ENCODE peak calls at places on chromosomes 1 and 21, in five cellular contexts. One of them, this sample, is unnamed.

GRCh38 chr1:29655945-29656866 is 419.9 kb downstream of the PTPRU start:
- DNase-seq in GM12878: no peak
- DNase-seq in K562: peak; percentile 15
- DNase-seq in H1: peak; percentile 69
- DNase-seq in HCT116: no peak
- DNase-seq in this sample: no peak

GRCh38 chr1:110750446-110751029 is 75.8 kb upstream of the KCNA3 start:
- DNase-seq in GM12878: no peak
- DNase-seq in K562: no peak
- DNase-seq in H1: no peak
- DNase-seq in HCT116: no peak
- DNase-seq in this sample: no peak

GRCh38 chr1:157101196-157101595 is 1.6 kb upstream of the ETV3L start:
- DNase-seq in GM12878: no peak
- DNase-seq in K562: no peak
- DNase-seq in H1: no peak
- DNase-seq in HCT116: no peak
- DNase-seq in this sample: no peak

GRCh38 chr1:154589780-154590179 is 18.2 kb downstream of the ADAR start:
- DNase-seq in GM12878: no peak
- DNase-seq in K562: no peak
- DNase-seq in H1: no peak
- DNase-seq in HCT116: no peak
- DNase-seq in this sample: no peak

GRCh38 chr1:240701412-240701811 is 89.5 kb upstream of the GREM2 start:
- DNase-seq in GM12878: no peak
- DNase-seq in K562: no peak
- DNase-seq in H1: no peak
- DNase-seq in HCT116: no peak
- DNase-seq in this sample: no peak

GRCh38 chr1:200038987-200039848 is 11.7 kb downstream of the NR5A2 start:
- DNase-seq in GM12878: no peak
- DNase-seq in K562: no peak
- DNase-seq in H1: peak; percentile 89
- DNase-seq in HCT116: peak; percentile 10
- DNase-seq in this sample: no peak

GRCh38 chr21:21612446-21612845 is 614.2 kb downstream of the NCAM2 start:
- DNase-seq in GM12878: no peak
- DNase-seq in K562: no peak
- DNase-seq in H1: no peak
- DNase-seq in HCT116: no peak
- DNase-seq in this sample: no peak

GRCh38 chr1:173208146-173208545 is 1.0 kb upstream of the TNFSF4 start:
- DNase-seq in GM12878: no peak
- DNase-seq in K562: no peak
- DNase-seq in H1: no peak
- DNase-seq in HCT116: no peak
- DNase-seq in this sample: no peak

GRCh38 chr1:203968728-203969127 is 104.2 kb upstream of the SOX13 start:
- DNase-seq in GM12878: no peak
- DNase-seq in K562: no peak
- DNase-seq in H1: no peak
- DNase-seq in HCT116: no peak
- DNase-seq in this sample: no peak

GRCh38 chr1:9422921-9423505 is 116.3 kb upstream of the SLC25A33 start:
- DNase-seq in GM12878: no peak
- DNase-seq in K562: no peak
- DNase-seq in H1: no peak
- DNase-seq in HCT116: no peak
- DNase-seq in this sample: no peak

GRCh38 chr1:35777109-35777508 is 7.3 kb upstream of the CLSPN start:
- DNase-seq in GM12878: no peak
- DNase-seq in K562: no peak
- DNase-seq in H1: no peak
- DNase-seq in HCT116: no peak
- DNase-seq in this sample: no peak

GRCh38 chr1:201491896-201492511 is 14.9 kb downstream of the CSRP1 start:
- DNase-seq in GM12878: no peak
- DNase-seq in K562: no peak
- DNase-seq in H1: no peak
- DNase-seq in HCT116: no peak
- DNase-seq in this sample: no peak

GRCh38 chr1:152932170-152932811 is 14.7 kb upstream of the SPRR5 start:
- DNase-seq in GM12878: no peak
- DNase-seq in K562: no peak
- DNase-seq in H1: no peak
- DNase-seq in HCT116: no peak
- DNase-seq in this sample: no peak

GRCh38 chr1:18869847-18870246 is 10.4 kb upstream of the TAS1R2 start:
- DNase-seq in GM12878: no peak
- DNase-seq in K562: no peak
- DNase-seq in H1: no peak
- DNase-seq in HCT116: no peak
- DNase-seq in this sample: no peak

GRCh38 chr21:29221259-29221744 is 77.4 kb upstream of the BACH1 start:
- DNase-seq in GM12878: no peak
- DNase-seq in K562: peak; percentile 33
- DNase-seq in H1: no peak
- DNase-seq in HCT116: no peak
- DNase-seq in this sample: no peak

GRCh38 chr1:157156058-157156541 is 17.9 kb upstream of the ETV3 start:
- DNase-seq in GM12878: no peak
- DNase-seq in K562: peak; percentile 88
- DNase-seq in H1: peak; percentile 98
- DNase-seq in HCT116: peak; percentile 48
- DNase-seq in this sample: no peak

GRCh38 chr1:210236840-210237409 is 4.3 kb downstream of the SERTAD4 start:
- DNase-seq in GM12878: no peak
- DNase-seq in K562: no peak
- DNase-seq in H1: no peak
- DNase-seq in HCT116: no peak
- DNase-seq in this sample: no peak

GRCh38 chr1:169630006-169630405 is at the start of gene SELP:
- DNase-seq in GM12878: no peak
- DNase-seq in K562: no peak
- DNase-seq in H1: no peak
- DNase-seq in HCT116: no peak
- DNase-seq in this sample: no peak

GRCh38 chr1:31855038-31855845 is 39.4 kb upstream of the SPOCD1 start:
- DNase-seq in GM12878: no peak
- DNase-seq in K562: peak; percentile 26
- DNase-seq in H1: no peak
- DNase-seq in HCT116: no peak
- DNase-seq in this sample: no peak

GRCh38 chr1:116808476-116809180 is 54.4 kb downstream of the CD2 start:
- DNase-seq in GM12878: no peak
- DNase-seq in K562: no peak
- DNase-seq in H1: no peak
- DNase-seq in HCT116: no peak
- DNase-seq in this sample: no peak

GRCh38 chr1:234528073-234528865 is 49.3 kb upstream of the TARBP1 start:
- DNase-seq in GM12878: no peak
- DNase-seq in K562: peak; percentile 78
- DNase-seq in H1: no peak
- DNase-seq in HCT116: no peak
- DNase-seq in this sample: no peak

GRCh38 chr21:30769724-30770431 is 14.7 kb upstream of the KRTAP21-1 start:
- DNase-seq in GM12878: no peak
- DNase-seq in K562: no peak
- DNase-seq in H1: no peak
- DNase-seq in HCT116: no peak
- DNase-seq in this sample: no peak

GRCh38 chr1:111656093-111657017 is 36.8 kb downstream of the RAP1A start:
- DNase-seq in GM12878: no peak
- DNase-seq in K562: peak; percentile 69
- DNase-seq in H1: no peak
- DNase-seq in HCT116: peak; percentile 57
- DNase-seq in this sample: peak; percentile 35

GRCh38 chr21:36642777-36643176 is 56.1 kb upstream of the SIM2 start:
- DNase-seq in GM12878: no peak
- DNase-seq in K562: no peak
- DNase-seq in H1: no peak
- DNase-seq in HCT116: no peak
- DNase-seq in this sample: no peak

GRCh38 chr21:45410151-45410864 is 5.3 kb downstream of the COL18A1 start:
- DNase-seq in GM12878: no peak
- DNase-seq in K562: peak; percentile 77
- DNase-seq in H1: no peak
- DNase-seq in HCT116: no peak
- DNase-seq in this sample: no peak

GRCh38 chr21:45408811-45409261 is 3.9 kb downstream of the COL18A1 start:
- DNase-seq in GM12878: no peak
- DNase-seq in K562: no peak
- DNase-seq in H1: no peak
- DNase-seq in HCT116: no peak
- DNase-seq in this sample: no peak

GRCh38 chr21:45410865-45411809 is 6.2 kb downstream of the COL18A1 start:
- DNase-seq in GM12878: no peak
- DNase-seq in K562: peak; percentile 99
- DNase-seq in H1: no peak
- DNase-seq in HCT116: no peak
- DNase-seq in this sample: no peak

GRCh38 chr21:45408271-45408791 is 3.4 kb downstream of the COL18A1 start:
- DNase-seq in GM12878: no peak
- DNase-seq in K562: no peak
- DNase-seq in H1: no peak
- DNase-seq in HCT116: no peak
- DNase-seq in this sample: no peak

DNA sequence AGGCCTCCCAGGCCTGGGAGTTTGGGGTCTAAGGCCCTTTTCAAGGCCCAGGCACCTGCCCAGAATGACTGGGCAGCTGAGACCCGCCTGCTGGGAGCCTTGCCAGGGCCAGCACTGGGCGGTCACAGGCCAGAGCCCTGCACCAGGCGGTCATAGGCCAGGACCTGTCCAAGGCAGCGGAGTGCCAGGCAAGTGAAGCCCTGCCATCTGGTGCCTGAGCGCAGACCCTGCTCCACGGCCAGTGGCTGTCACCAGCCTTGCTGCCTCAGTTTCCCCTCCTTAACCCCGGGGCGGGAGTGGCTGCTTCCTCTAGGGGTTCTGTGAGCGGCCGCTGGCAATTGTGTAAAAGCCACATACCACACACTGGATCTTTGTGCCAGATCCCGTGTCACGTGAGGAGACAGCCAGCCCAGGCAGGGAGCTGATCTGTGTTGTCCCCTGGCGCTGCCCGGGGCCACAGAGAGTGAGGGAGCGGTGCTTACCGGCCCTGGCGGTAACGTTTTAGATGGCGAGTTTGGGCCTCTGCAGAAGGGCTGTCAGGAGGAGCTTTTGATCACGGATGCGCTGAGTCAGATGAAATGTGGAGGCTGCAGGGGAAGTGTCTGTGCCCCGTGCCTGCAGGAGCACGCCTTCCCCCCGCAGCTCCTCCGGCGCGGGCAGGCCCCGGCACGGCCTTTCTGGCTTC is 4.6 kb downstream of the COL18A1 start:
- DNase-seq in GM12878: no peak
- DNase-seq in K562: peak; percentile 31
- DNase-seq in H1: no peak
- DNase-seq in HCT116: no peak
- DNase-seq in this sample: no peak
- H3K27ac ChIP-seq in GM12878: no peak overlapping the region
- H3K27ac ChIP-seq in K562: no peak overlapping the region
- H3K27ac ChIP-seq in H1: no peak overlapping the region
- H3K27ac ChIP-seq in HCT116: no peak overlapping the region
- H3K27ac ChIP-seq in this sample: peak overlapping the region; percentile 96

GRCh38 chr1:87336623-87337067 is 8.0 kb downstream of the LMO4 start:
- DNase-seq in GM12878: no peak
- DNase-seq in K562: no peak
- DNase-seq in H1: no peak
- DNase-seq in HCT116: no peak
- DNase-seq in this sample: no peak
- TF ChIP-seq SIN3A in GM12878: no peak
- TF ChIP-seq SIN3A in K562: no peak
- TF ChIP-seq SIN3A in H1: no peak
- TF ChIP-seq SIN3A in HCT116: no peak
- TF ChIP-seq SIN3A in this sample: no peak

GRCh38 chr1:14521602-14522001 is 76.9 kb upstream of the KAZN start:
- DNase-seq in GM12878: no peak
- DNase-seq in K562: no peak
- DNase-seq in H1: no peak
- DNase-seq in HCT116: no peak
- DNase-seq in this sample: no peak
- H3K27ac ChIP-seq in GM12878: peak overlapping the region; percentile 77
- H3K27ac ChIP-seq in K562: no peak overlapping the region
- H3K27ac ChIP-seq in H1: no peak overlapping the region
- H3K27ac ChIP-seq in HCT116: no peak overlapping the region
- H3K27ac ChIP-seq in this sample: no peak overlapping the region

GRCh38 chr1:59814180-59814900 is 409 bp upstream of the HOOK1 start:
- DNase-seq in GM12878: peak; percentile 94
- DNase-seq in K562: no peak
- DNase-seq in H1: peak; percentile 83
- DNase-seq in HCT116: peak; percentile 99
- DNase-seq in this sample: no peak
- TF ChIP-seq SIN3A in GM12878: no peak
- TF ChIP-seq SIN3A in K562: no peak
- TF ChIP-seq SIN3A in H1: no peak
- TF ChIP-seq SIN3A in HCT116: no peak
- TF ChIP-seq SIN3A in this sample: no peak

DNA sequence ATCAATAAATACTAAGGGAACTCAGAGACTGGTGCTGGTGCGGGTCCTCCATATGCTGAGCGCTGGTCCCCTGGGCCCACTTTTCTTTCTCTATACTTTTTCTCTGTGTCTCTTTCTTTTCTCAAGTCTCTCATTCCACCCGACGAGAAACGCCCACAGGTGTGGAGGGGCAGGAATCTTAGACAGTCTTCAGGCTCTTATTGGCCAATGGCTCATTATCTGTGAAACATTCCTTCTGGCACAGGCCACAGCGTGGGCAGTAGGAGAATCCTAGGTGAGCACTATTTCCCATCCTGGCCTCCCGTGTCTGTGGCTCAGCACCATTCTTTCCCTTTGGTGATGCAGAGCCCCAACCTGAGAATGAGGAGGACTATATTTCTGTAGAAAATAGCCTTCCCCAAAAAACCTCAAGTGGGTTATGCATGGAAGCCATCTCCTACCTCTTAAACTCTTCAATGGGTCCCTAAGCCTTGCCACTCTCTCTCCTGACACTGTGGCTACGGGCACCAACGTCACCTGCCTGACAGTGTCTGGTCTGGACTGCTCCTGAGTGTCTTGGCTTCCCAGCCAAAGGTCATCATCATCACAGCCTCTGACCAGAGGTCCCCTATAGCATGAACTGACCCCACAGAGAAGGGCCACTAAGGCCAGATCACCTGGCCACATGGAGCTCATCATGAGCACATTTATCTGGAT is 6.2 kb upstream of the SLAMF1 start:
- DNase-seq in GM12878: no peak
- DNase-seq in K562: no peak
- DNase-seq in H1: no peak
- DNase-seq in HCT116: no peak
- DNase-seq in this sample: no peak
- H3K27ac ChIP-seq in GM12878: peak overlapping the region; percentile 75
- H3K27ac ChIP-seq in K562: no peak overlapping the region
- H3K27ac ChIP-seq in H1: no peak overlapping the region
- H3K27ac ChIP-seq in HCT116: no peak overlapping the region
- H3K27ac ChIP-seq in this sample: no peak overlapping the region

This sample was measured in Panc1.